ENCODE peak calls at places on chromosomes 16 and 17, in ten cellular contexts. X is heart left ventricle, Q is MM.1S, Z is cardiac muscle cell, T is A549, Y is upper lobe of right lung, S is lower lobe of right lung, L is GM12878, O is dorsolateral prefrontal cortex, B is transverse colon. U is an unnamed sample.

GRCh38 chr17:37813753-37814152 is 68.9 kb upstream of the HNF1B start:
- DNase-seq in X (no peak), Q (no peak), Z (no peak), T (peak; percentile 94), Y (no peak), S (no peak), L (no peak), O (no peak), B (no peak), U (no peak)

GRCh38 chr16:425740-426114 is 278 bp downstream of the RAB11FIP3 start:
- DNase-seq in X (no peak), Q (no peak), Z (peak; percentile 47), T (no peak), Y (no peak), S (no peak), L (no peak), O (no peak), B (no peak), U (no peak)

GRCh38 chr17:77948690-77949114 is 9.8 kb upstream of the TNRC6C start:
- DNase-seq in X (no peak), Q (no peak), Z (peak; percentile 58), T (peak; percentile 74), Y (no peak), S (no peak), L (no peak), O (no peak), B (no peak), U (peak; percentile 41)

GRCh38 chr17:5126719-5127488 is 11.1 kb downstream of the USP6 start:
- DNase-seq in X (no peak), Q (no peak), Z (no peak), T (no peak), Y (peak; percentile 54), S (peak; percentile 24), L (no peak), O (no peak), B (no peak), U (no peak)

GRCh38 chr16:84600343-84601229 is 17.3 kb downstream of the COTL1 start:
- DNase-seq in X (no peak), Q (peak; percentile 41), Z (no peak), T (no peak), Y (no peak), S (no peak), L (peak; percentile 91), O (no peak), B (no peak), U (no peak)

GRCh38 chr16:56682703-56683397 is 580 bp downstream of the MT1X start:
- DNase-seq in X (no peak), Q (no peak), Z (no peak), T (no peak), Y (no peak), S (no peak), L (no peak), O (no peak), B (peak; percentile 20), U (no peak)

GRCh38 chr17:65553009-65553645 is 8.3 kb downstream of the AXIN2 start:
- DNase-seq in X (no peak), Q (no peak), Z (no peak), T (no peak), Y (no peak), S (no peak), L (no peak), O (no peak), B (no peak), U (no peak)

GRCh38 chr16:17343028-17343427 is 127.7 kb downstream of the XYLT1 start:
- DNase-seq in X (no peak), Q (peak; percentile 83), Z (no peak), T (no peak), Y (no peak), S (no peak), L (peak; percentile 63), O (no peak), B (peak; percentile 54), U (no peak)

GRCh38 chr17:33019161-33019560 is 27.5 kb downstream of the SPACA3 start:
- DNase-seq in X (no peak), Q (no peak), Z (no peak), T (no peak), Y (no peak), S (no peak), L (no peak), O (no peak), B (no peak), U (no peak)

GRCh38 chr17:81150379-81151038 is 14.8 kb upstream of the PVALEF start:
- DNase-seq in X (no peak), Q (no peak), Z (no peak), T (no peak), Y (peak; percentile 82), S (peak; percentile 82), L (no peak), O (no peak), B (peak; percentile 27), U (no peak)

GRCh38 chr17:7324438-7324779 is 4.7 kb downstream of the NEURL4 start:
- DNase-seq in X (no peak), Q (no peak), Z (no peak), T (no peak), Y (no peak), S (no peak), L (no peak), O (no peak), B (no peak), U (no peak)

GRCh38 chr17:69246726-69247375 is 18.2 kb upstream of the ABCA10 start:
- DNase-seq in X (no peak), Q (peak; percentile 49), Z (peak; percentile 65), T (peak; percentile 31), Y (no peak), S (no peak), L (peak; percentile 25), O (no peak), B (no peak), U (no peak)

DNA sequence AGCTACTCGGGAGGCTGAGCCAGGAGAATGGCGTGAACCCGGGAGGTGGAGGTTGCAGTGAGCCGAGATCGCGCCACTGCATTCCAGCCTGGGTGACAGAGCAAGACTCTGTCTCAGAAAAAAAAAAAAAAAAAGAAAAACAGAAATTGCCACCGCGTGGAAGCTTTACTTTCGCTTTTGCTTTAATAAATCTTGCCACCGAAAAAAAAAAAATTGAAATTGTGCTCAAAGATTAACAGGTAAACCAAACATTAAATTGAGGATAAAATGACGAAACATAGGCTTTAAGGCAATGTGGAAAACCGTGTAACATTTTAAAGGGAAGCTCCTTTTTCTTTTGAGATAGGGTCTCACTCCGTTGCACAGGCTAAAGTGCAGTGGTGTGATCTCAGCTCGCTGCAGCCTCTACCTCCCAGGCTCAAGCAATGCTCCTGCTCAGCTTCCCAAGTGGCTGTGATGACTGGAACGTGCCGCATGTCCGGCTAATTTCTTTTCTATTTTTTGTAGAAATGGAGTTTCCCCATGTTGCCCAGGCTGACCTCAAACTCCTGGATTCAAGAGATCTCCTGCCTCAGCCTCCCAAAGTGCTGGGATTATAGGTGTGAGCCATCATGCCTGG is 40.1 kb downstream of the ZNF276 start:
- DNase-seq in X (no peak), Q (peak; percentile 26), Z (no peak), T (no peak), Y (no peak), S (no peak), L (no peak), O (no peak), B (no peak), U (no peak)
- H3K4me3 ChIP-seq in X (peak overlapping the region; percentile 25), Q (no peak overlapping the region), Z (no peak overlapping the region), T (no peak overlapping the region), Y (peak overlapping the region; percentile 31), S (peak overlapping the region; percentile 32), L (peak overlapping the region; percentile 18), O (peak overlapping the region; percentile 9), B (no peak overlapping the region), U (no peak overlapping the region)

GRCh38 chr16:82047787-82048186 is 12.7 kb downstream of the HSD17B2 start:
- DNase-seq in X (no peak), Q (no peak), Z (no peak), T (no peak), Y (no peak), S (no peak), L (no peak), O (no peak), B (no peak), U (no peak)
- H3K27ac ChIP-seq in X (no peak overlapping the region), Q (no peak overlapping the region), Z (no peak overlapping the region), T (no peak overlapping the region), Y (peak overlapping the region; percentile 70), S (peak overlapping the region; percentile 47), L (no peak overlapping the region), O (no peak overlapping the region), B (no peak overlapping the region), U (no peak overlapping the region)

GRCh38 chr17:27533874-27534815 is 77.9 kb downstream of the KSR1 start:
- DNase-seq in X (no peak), Q (no peak), Z (no peak), T (no peak), Y (peak; percentile 55), S (no peak), L (no peak), O (no peak), B (peak; percentile 33), U (peak; percentile 54)
- TF ChIP-seq CTCF in X (no peak), Q (no peak), Z (no peak), T (no peak), Y (no peak), S (no peak), L (no peak), O (no peak), B (no peak), U (peak; percentile 42)

GRCh38 chr16:69581297-69581696 is 15.5 kb downstream of the NFAT5 start:
- DNase-seq in X (no peak), Q (no peak), Z (no peak), T (no peak), Y (no peak), S (no peak), L (no peak), O (no peak), B (no peak), U (no peak)

DNA sequence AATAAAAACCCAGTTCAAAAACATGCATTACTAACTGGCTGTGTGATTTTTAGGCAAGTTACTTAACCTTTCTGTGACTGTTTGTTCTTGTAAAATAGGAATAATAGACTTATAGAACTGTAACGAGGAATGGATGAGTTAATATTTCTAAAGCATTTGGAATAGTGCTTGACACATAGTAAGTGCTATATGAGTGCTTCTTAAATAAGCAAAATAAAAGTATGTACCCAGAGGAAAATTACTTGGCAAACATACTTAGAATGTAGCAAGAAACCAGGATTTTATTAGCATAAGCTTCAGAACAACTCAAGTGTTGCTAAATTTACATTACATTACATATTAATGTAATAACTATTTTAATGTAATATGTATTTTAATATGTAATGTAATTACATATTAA is 14.0 kb downstream of the NFAT5 start:
- DNase-seq in X (no peak), Q (no peak), Z (no peak), T (no peak), Y (no peak), S (no peak), L (no peak), O (no peak), B (no peak), U (no peak)
- H3K4me3 ChIP-seq in X (no peak overlapping the region), Q (no peak overlapping the region), Z (no peak overlapping the region), T (no peak overlapping the region), Y (no peak overlapping the region), S (no peak overlapping the region), L (no peak overlapping the region), O (no peak overlapping the region), B (no peak overlapping the region), U (no peak overlapping the region)